ENCODE peak calls at places on chromosomes 3 and 15, in six cellular contexts. F, A, X, U, Z and W are unnamed samples. For H3K4me1, the result is how much of the 10 kb centered on the place peaks cover.

GRCh38 chr3:177443469-177443868 is 246.2 kb upstream of the TBL1XR1 start:
- DNase-seq in F (no peak), A (no peak), X (peak), U (no peak), Z (no peak), W (no peak)

GRCh38 chr3:139425745-139426400 is 36.4 kb upstream of the COPB2 start:
- DNase-seq in F (no peak), A (no peak), X (no peak), U (no peak), Z (no peak), W (no peak)

GRCh38 chr3:58305882-58306661 is at the start of the genes HTD2 and RPP14:
- DNase-seq in F (peak), A (peak), X (peak), U (peak), Z (peak), W (peak)

GRCh38 chr15:36344887-36345286 is 234.5 kb upstream of the CDIN1 start:
- DNase-seq in F (no peak), A (no peak), X (no peak), U (no peak), Z (no peak), W (no peak)

GRCh38 chr3:11477286-11477935 is 166.3 kb downstream of the VGLL4 start:
- DNase-seq in F (no peak), A (no peak), X (no peak), U (no peak), Z (no peak), W (no peak)

GRCh38 chr3:46566040-46566631 is at the start of gene LRRC2:
- DNase-seq in F (peak), A (peak), X (no peak), U (peak), Z (no peak), W (no peak)

GRCh38 chr15:44719293-44719999 is 8.1 kb downstream of the B2M start:
- DNase-seq in F (no peak), A (no peak), X (peak), U (no peak), Z (no peak), W (peak)

GRCh38 chr3:27644936-27645335 is 77.2 kb downstream of the EOMES start:
- DNase-seq in F (no peak), A (no peak), X (no peak), U (no peak), Z (no peak), W (no peak)

GRCh38 chr15:71595846-71596553 is 214.4 kb upstream of the NR2E3 start:
- DNase-seq in F (no peak), A (no peak), X (no peak), U (no peak), Z (no peak), W (no peak)

GRCh38 chr3:124859025-124859424 is 28.1 kb downstream of the ITGB5 start:
- DNase-seq in F (no peak), A (peak), X (no peak), U (no peak), Z (no peak), W (no peak)

GRCh38 chr3:123799544-123800351 is 84.4 kb downstream of the MYLK start:
- DNase-seq in F (peak), A (no peak), X (peak), U (no peak), Z (no peak), W (no peak)

GRCh38 chr3:190000187-190000860 is 120.4 kb downstream of the P3H2 start:
- DNase-seq in F (no peak), A (no peak), X (peak), U (no peak), Z (no peak), W (no peak)

GRCh38 chr15:77495806-77496589 is 75.3 kb downstream of the HMG20A start:
- DNase-seq in F (no peak), A (no peak), X (no peak), U (peak), Z (no peak), W (no peak)

GRCh38 chr3:129705274-129705673 is 98.8 kb upstream of the PLXND1 start:
- DNase-seq in F (no peak), A (no peak), X (no peak), U (no peak), Z (no peak), W (no peak)

DNA sequence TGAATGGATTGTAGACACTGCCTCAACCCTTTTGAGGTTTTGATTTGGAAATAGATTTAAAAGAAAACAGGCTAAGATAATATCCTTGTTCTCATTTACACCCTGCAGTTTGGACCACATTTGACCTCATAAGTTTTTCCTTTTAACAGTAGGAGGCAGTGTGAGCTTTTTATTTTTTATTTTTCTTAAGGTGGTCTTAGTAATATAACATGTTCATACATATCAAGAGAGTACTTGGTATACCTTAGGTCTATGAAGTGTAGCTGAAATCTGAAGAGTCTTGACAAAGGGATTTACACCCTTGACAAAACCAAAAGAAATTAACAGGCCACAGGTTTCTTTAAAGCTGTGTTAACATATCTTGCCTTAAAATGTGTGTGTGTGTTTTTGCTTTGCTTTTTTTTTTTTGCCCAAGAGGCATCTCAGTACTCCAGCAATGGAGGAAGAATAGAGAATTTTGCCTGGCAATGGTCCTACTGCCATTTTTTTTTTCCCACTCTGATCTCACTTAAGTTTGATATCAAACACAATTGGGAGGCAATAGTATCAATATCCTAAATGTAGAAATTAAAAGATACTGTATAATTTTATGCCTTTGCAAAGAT is 3.3 kb downstream of the RAP2B start:
- DNase-seq in F (no peak), A (no peak), X (no peak), U (no peak), Z (no peak), W (no peak)
- TF ChIP-seq CTCF in F (no peak), A (peak), X (no peak), U (no peak), Z (peak), W (peak)

DNA sequence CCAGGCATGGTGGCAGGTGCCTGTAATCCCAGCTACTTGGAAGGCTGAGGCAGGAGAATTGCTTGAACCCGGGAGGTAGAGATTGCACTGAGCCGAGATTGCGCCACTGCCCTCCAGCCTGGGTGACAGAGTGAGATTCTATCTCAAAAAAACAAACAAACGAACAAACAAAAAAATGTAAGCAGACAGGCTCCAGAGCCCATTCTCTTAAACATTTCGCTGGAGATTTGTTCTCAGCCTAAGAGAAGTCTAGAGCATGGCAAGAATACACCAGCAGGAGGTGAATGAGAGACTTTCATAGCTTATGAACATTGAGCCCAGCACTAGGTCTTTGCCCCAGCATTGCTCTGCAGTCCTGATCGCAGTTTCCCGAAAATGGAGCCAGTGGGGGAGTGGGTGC is 329.4 kb upstream of the TLE3 start:
- DNase-seq in F (no peak), A (no peak), X (no peak), U (no peak), Z (no peak), W (no peak)
- H3K4me1 ChIP-seq in F (under half), A (under half), X (under half), U (under half), Z (under half), W (under half)

GRCh38 chr3:156818890-156819289 is 7.3 kb upstream of the LEKR1 start:
- DNase-seq in F (no peak), A (no peak), X (no peak), U (no peak), Z (no peak), W (no peak)

GRCh38 chr3:156817931-156818765 is 8.0 kb upstream of the LEKR1 start:
- DNase-seq in F (no peak), A (no peak), X (no peak), U (no peak), Z (no peak), W (no peak)

GRCh38 chr3:156816091-156816793 is 9.9 kb upstream of the LEKR1 start:
- DNase-seq in F (peak), A (peak), X (no peak), U (peak), Z (no peak), W (peak)

GRCh38 chr3:156814295-156814694 is 11.9 kb upstream of the LEKR1 start:
- DNase-seq in F (no peak), A (no peak), X (no peak), U (no peak), Z (no peak), W (no peak)

GRCh38 chr3:156816794-156817741 is 9.1 kb upstream of the LEKR1 start:
- DNase-seq in F (peak), A (peak), X (no peak), U (peak), Z (no peak), W (peak)
- TF ChIP-seq CTCF in F (no peak), A (no peak), X (no peak), U (no peak), Z (no peak), W (no peak)

GRCh38 chr3:23926736-23927135 is 9.8 kb downstream of the RPL15 start:
- DNase-seq in F (no peak), A (no peak), X (no peak), U (no peak), Z (no peak), W (no peak)
- H3K4me1 ChIP-seq in F (under half), A (under half), X (under half), U (under half), Z (under half), W (under half)

GRCh38 chr3:126908752-126909275 is 74.1 kb upstream of the PLXNA1 start:
- DNase-seq in F (no peak), A (no peak), X (no peak), U (no peak), Z (no peak), W (no peak)
- TF ChIP-seq CTCF in F (no peak), A (no peak), X (no peak), U (no peak), Z (no peak), W (no peak)

GRCh38 chr15:93235926-93236781 is 147.1 kb upstream of the RGMA start:
- DNase-seq in F (peak), A (no peak), X (no peak), U (no peak), Z (peak), W (no peak)
- H3K4me1 ChIP-seq in F (under half), A (under half), X (under half), U (under half), Z (under half), W (under half)

GRCh38 chr3:183560607-183561006 is 5.1 kb upstream of the KLHL6 start:
- DNase-seq in F (no peak), A (peak), X (no peak), U (no peak), Z (no peak), W (peak)

GRCh38 chr3:183566882-183567281 is 11.4 kb upstream of the KLHL6 start:
- DNase-seq in F (no peak), A (no peak), X (no peak), U (no peak), Z (no peak), W (no peak)

GRCh38 chr3:183563686-183563941 is 8.1 kb upstream of the KLHL6 start:
- DNase-seq in F (no peak), A (no peak), X (no peak), U (no peak), Z (no peak), W (no peak)

DNA sequence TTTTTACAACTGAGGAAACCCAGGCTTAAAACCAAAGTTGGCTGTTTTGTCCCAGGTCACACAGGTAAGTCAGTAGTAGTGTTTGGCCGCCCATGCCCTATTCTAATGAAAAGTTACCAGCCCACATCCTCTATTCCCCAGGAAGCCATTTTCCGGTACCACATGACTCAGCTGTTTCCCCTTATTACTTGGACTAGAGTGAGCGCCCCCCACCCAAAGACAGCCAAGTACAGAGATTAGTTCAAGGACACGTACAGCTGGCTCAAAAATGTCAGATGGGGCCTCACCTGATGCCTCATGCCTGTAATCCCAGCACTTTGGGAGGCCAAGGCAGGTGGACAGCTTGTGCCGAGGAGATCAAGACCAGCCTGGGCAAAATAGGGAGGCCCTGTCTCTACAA is 8.5 kb upstream of the KLHL6 start:
- DNase-seq in F (no peak), A (no peak), X (no peak), U (no peak), Z (no peak), W (no peak)
- TF ChIP-seq CTCF in F (no peak), A (no peak), X (no peak), U (no peak), Z (no peak), W (no peak)

DNA sequence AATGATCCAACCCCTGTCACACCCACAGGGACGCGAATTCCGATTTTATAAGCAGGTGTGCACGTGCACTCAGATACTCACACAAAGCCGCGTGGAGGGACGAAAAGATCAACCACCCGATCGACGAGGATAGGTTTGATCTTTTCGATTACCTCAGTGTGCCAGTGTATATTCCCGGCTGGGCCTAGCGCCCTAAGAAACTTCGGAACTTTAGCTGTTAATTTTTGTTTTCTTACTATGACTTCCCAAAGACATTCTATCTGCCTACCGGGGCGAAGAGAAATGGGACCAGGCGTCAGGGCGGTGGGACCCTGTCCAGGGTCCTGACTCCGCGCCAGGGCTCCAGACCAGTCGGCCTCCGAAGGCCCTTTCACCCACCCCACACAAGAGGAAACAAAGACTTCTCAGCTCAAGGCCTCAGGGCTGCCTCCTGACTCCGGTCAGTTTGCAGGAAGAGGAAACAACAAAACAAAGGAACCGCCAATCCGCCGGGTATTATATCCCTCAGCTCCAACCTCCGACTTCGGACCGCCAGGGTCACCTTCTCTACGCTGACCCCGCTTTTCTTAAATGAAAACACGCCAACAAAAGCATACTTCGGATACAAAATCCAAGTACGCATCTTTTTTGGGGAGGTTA is 6.8 kb downstream of the ONECUT1 start:
- DNase-seq in F (no peak), A (peak), X (no peak), U (no peak), Z (no peak), W (no peak)
- H3K4me1 ChIP-seq in F (under half), A (under half), X (half or more), U (under half), Z (under half), W (under half)

DNA sequence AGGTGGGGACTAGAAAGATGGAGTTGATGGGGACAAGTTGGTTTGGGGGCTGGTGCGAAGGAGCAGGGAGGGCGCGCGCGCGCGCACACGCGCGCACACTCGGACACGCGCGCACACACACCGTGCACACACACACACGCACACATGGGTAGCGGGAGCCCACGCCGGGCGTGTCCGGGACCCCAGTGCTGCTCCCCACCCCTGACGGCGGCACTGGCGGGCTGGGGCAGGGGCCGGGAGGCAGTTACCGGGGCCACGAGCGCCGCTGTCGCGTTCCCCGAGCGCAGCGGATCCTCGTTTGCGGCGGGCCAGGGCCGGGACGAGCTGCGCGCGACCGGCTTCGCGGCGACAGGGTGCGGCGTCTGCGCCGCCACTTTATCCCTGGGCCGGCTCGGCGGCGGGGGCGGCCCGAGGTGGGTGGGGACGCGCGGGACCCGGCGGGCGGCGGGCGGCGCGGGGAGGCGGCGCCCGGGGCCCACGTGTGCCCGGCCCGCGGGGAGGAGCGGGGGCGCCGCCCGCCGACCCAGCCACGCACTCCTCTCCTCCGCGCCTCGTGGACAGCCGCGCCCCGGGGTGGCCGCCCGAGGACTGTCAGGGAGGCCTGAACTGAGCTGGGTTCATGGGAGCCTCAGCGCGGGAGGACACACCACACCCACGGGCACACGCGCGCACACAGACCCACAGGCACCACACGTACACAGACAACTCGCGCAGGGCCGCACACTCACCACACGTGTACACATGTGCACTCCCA is 698 bp upstream of the MGLL start:
- DNase-seq in F (peak), A (peak), X (no peak), U (peak), Z (no peak), W (no peak)
- TF ChIP-seq CTCF in F (no peak), A (no peak), X (no peak), U (peak), Z (peak), W (no peak)

GRCh38 chr3:69084668-69085542 is at the start of gene ARL6IP5:
- DNase-seq in F (peak), A (peak), X (peak), U (peak), Z (peak), W (peak)
- H3K4me1 ChIP-seq in F (under half), A (under half), X (half or more), U (half or more), Z (half or more), W (half or more)